ENCODE peak calls at places on chromosomes 13 and 19, in four cellular contexts. One of them, this sample, is unnamed.

GRCh38 chr13:32264407-32264806 is 50.8 kb downstream of the ZAR1L start:
- DNase-seq in heart left ventricle: peak; percentile 87
- DNase-seq in GM23338: no peak
- DNase-seq in brain microvascular endothelial cell: peak; percentile 54
- DNase-seq in this sample: no peak

GRCh38 chr13:41008349-41008980 is 10.7 kb downstream of the ELF1 start:
- DNase-seq in GM23338: no peak
- DNase-seq in heart left ventricle: no peak
- DNase-seq in brain microvascular endothelial cell: peak; percentile 13
- DNase-seq in this sample: no peak

GRCh38 chr19:45584332-45585157 is at the start of gene OPA3:
- DNase-seq in brain microvascular endothelial cell: peak; percentile 100
- DNase-seq in GM23338: peak; percentile 100
- DNase-seq in heart left ventricle: peak; percentile 100
- DNase-seq in this sample: peak; percentile 98

GRCh38 chr19:40274585-40275544 is 10.3 kb downstream of the AKT2 start:
- DNase-seq in brain microvascular endothelial cell: no peak
- DNase-seq in GM23338: no peak
- DNase-seq in heart left ventricle: no peak
- DNase-seq in this sample: no peak

GRCh38 chr13:44132710-44133109 is 240.9 kb upstream of the SERP2 start:
- DNase-seq in GM23338: no peak
- DNase-seq in brain microvascular endothelial cell: peak; percentile 56
- DNase-seq in heart left ventricle: peak; percentile 92
- DNase-seq in this sample: no peak

GRCh38 chr13:102374233-102374632 is 27.6 kb downstream of the FGF14 start:
- DNase-seq in brain microvascular endothelial cell: no peak
- DNase-seq in GM23338: no peak
- DNase-seq in heart left ventricle: no peak
- DNase-seq in this sample: no peak

GRCh38 chr19:14798760-14799159 is 20.4 kb upstream of the ADGRE2 start:
- DNase-seq in heart left ventricle: no peak
- DNase-seq in GM23338: no peak
- DNase-seq in brain microvascular endothelial cell: no peak
- DNase-seq in this sample: no peak

GRCh38 chr13:91133941-91134772 is 213.3 kb upstream of the MIR17HG start:
- DNase-seq in GM23338: peak; percentile 74
- DNase-seq in heart left ventricle: no peak
- DNase-seq in brain microvascular endothelial cell: peak; percentile 65
- DNase-seq in this sample: no peak

GRCh38 chr19:1057185-1057857 is 9.6 kb upstream of the ARHGAP45 start:
- DNase-seq in brain microvascular endothelial cell: peak; percentile 58
- DNase-seq in GM23338: peak; percentile 83
- DNase-seq in heart left ventricle: no peak
- DNase-seq in this sample: no peak

GRCh38 chr13:38366954-38367645 is 17.4 kb downstream of the UFM1 start:
- DNase-seq in brain microvascular endothelial cell: no peak
- DNase-seq in GM23338: no peak
- DNase-seq in heart left ventricle: no peak
- DNase-seq in this sample: no peak

GRCh38 chr13:40440990-40441820 is 225.2 kb downstream of the FOXO1 start:
- DNase-seq in GM23338: no peak
- DNase-seq in heart left ventricle: peak; percentile 89
- DNase-seq in brain microvascular endothelial cell: no peak
- DNase-seq in this sample: no peak

GRCh38 chr13:98214707-98215106 is 37.6 kb upstream of the RNF113B start:
- DNase-seq in GM23338: no peak
- DNase-seq in brain microvascular endothelial cell: no peak
- DNase-seq in heart left ventricle: no peak
- DNase-seq in this sample: no peak

GRCh38 chr13:42930136-42930535 is 61.9 kb downstream of the EPSTI1 start:
- DNase-seq in heart left ventricle: no peak
- DNase-seq in GM23338: no peak
- DNase-seq in brain microvascular endothelial cell: no peak
- DNase-seq in this sample: no peak

GRCh38 chr19:42076375-42076944 is 494 bp downstream of the ZNF574 start:
- DNase-seq in GM23338: peak; percentile 65
- DNase-seq in heart left ventricle: no peak
- DNase-seq in brain microvascular endothelial cell: no peak
- DNase-seq in this sample: no peak

GRCh38 chr19:45079063-45079910 is at the start of gene GEMIN7:
- DNase-seq in heart left ventricle: peak; percentile 73
- DNase-seq in brain microvascular endothelial cell: peak; percentile 59
- DNase-seq in GM23338: peak; percentile 93
- DNase-seq in this sample: peak; percentile 92

GRCh38 chr13:39452412-39452811 is 150.6 kb downstream of the LHFPL6 start:
- DNase-seq in brain microvascular endothelial cell: no peak
- DNase-seq in GM23338: no peak
- DNase-seq in heart left ventricle: peak; percentile 54
- DNase-seq in this sample: no peak

GRCh38 chr19:57267294-57267693 is 13.0 kb upstream of the ZNF460 start:
- DNase-seq in brain microvascular endothelial cell: no peak
- DNase-seq in GM23338: peak; percentile 6
- DNase-seq in heart left ventricle: no peak
- DNase-seq in this sample: no peak

GRCh38 chr19:40033989-40034560 is 22.0 kb downstream of the ZNF780B start:
- DNase-seq in GM23338: no peak
- DNase-seq in brain microvascular endothelial cell: no peak
- DNase-seq in heart left ventricle: no peak
- DNase-seq in this sample: no peak

GRCh38 chr13:23856008-23856750 is 33.0 kb downstream of the MIPEP start:
- DNase-seq in GM23338: peak; percentile 51
- DNase-seq in brain microvascular endothelial cell: no peak
- DNase-seq in heart left ventricle: no peak
- DNase-seq in this sample: no peak

GRCh38 chr13:23377603-23378002 is 55.9 kb downstream of the SACS start:
- DNase-seq in GM23338: no peak
- DNase-seq in brain microvascular endothelial cell: no peak
- DNase-seq in heart left ventricle: peak; percentile 46
- DNase-seq in this sample: no peak

GRCh38 chr13:109729031-109729870 is 57.1 kb downstream of the IRS2 start:
- DNase-seq in heart left ventricle: no peak
- DNase-seq in brain microvascular endothelial cell: no peak
- DNase-seq in GM23338: no peak
- DNase-seq in this sample: no peak

GRCh38 chr13:36973621-36974268 is 25.4 kb downstream of the ALG5 start:
- DNase-seq in heart left ventricle: no peak
- DNase-seq in brain microvascular endothelial cell: no peak
- DNase-seq in GM23338: no peak
- DNase-seq in this sample: no peak

GRCh38 chr13:101698400-101698799 is 245.9 kb downstream of the ITGBL1 start:
- DNase-seq in heart left ventricle: no peak
- DNase-seq in brain microvascular endothelial cell: no peak
- DNase-seq in GM23338: no peak
- DNase-seq in this sample: no peak

GRCh38 chr13:21550918-21551317 is 53.1 kb downstream of the MICU2 start:
- DNase-seq in heart left ventricle: no peak
- DNase-seq in brain microvascular endothelial cell: no peak
- DNase-seq in GM23338: no peak
- DNase-seq in this sample: no peak

GRCh38 chr13:63517376-63517775 is 2101.7 kb upstream of the PCDH20 start:
- DNase-seq in brain microvascular endothelial cell: no peak
- DNase-seq in GM23338: no peak
- DNase-seq in heart left ventricle: no peak
- DNase-seq in this sample: no peak

GRCh38 chr19:395467-395866 is 13.5 kb downstream of the C2CD4C start:
- DNase-seq in heart left ventricle: no peak
- DNase-seq in brain microvascular endothelial cell: no peak
- DNase-seq in GM23338: no peak
- DNase-seq in this sample: no peak

GRCh38 chr13:44927953-44928352 is 61.3 kb downstream of the NUFIP1 start:
- DNase-seq in GM23338: no peak
- DNase-seq in brain microvascular endothelial cell: no peak
- DNase-seq in heart left ventricle: no peak
- DNase-seq in this sample: no peak

GRCh38 chr13:89465366-89465765 is 1794.2 kb downstream of the SLITRK5 start:
- DNase-seq in heart left ventricle: no peak
- DNase-seq in GM23338: no peak
- DNase-seq in brain microvascular endothelial cell: peak; percentile 5
- DNase-seq in this sample: no peak

GRCh38 chr13:73040968-73041580 is 17.7 kb upstream of the KLF5 start:
- DNase-seq in brain microvascular endothelial cell: no peak
- DNase-seq in heart left ventricle: no peak
- DNase-seq in GM23338: no peak
- DNase-seq in this sample: no peak

GRCh38 chr13:48411281-48412099 is 1.4 kb downstream of the LPAR6 start:
- DNase-seq in GM23338: no peak
- DNase-seq in brain microvascular endothelial cell: no peak
- DNase-seq in heart left ventricle: no peak
- DNase-seq in this sample: no peak

GRCh38 chr13:41564046-41564445 is 106.7 kb downstream of the RGCC start:
- DNase-seq in heart left ventricle: no peak
- DNase-seq in GM23338: no peak
- DNase-seq in brain microvascular endothelial cell: no peak
- DNase-seq in this sample: no peak

GRCh38 chr19:10861118-10861651 is 10.2 kb upstream of the CARM1 start:
- DNase-seq in GM23338: peak; percentile 83
- DNase-seq in heart left ventricle: no peak
- DNase-seq in brain microvascular endothelial cell: peak; percentile 45
- DNase-seq in this sample: no peak

GRCh38 chr19:50414850-50415660 is 3.7 kb upstream of the SPIB start:
- DNase-seq in GM23338: peak; percentile 93
- DNase-seq in brain microvascular endothelial cell: peak; percentile 64
- DNase-seq in heart left ventricle: peak; percentile 80
- DNase-seq in this sample: no peak

GRCh38 chr19:17389288-17389687 is 4.7 kb downstream of the CCDC194 start:
- DNase-seq in GM23338: no peak
- DNase-seq in heart left ventricle: no peak
- DNase-seq in brain microvascular endothelial cell: no peak
- DNase-seq in this sample: no peak

GRCh38 chr13:73835138-73835721 is 299.0 kb downstream of the KLF12 start:
- DNase-seq in heart left ventricle: no peak
- DNase-seq in GM23338: peak; percentile 73
- DNase-seq in brain microvascular endothelial cell: no peak
- DNase-seq in this sample: no peak

GRCh38 chr13:99657848-99658265 is 156.6 kb downstream of the TM9SF2 start:
- DNase-seq in brain microvascular endothelial cell: peak; percentile 35
- DNase-seq in heart left ventricle: peak; percentile 53
- DNase-seq in GM23338: peak; percentile 73
- DNase-seq in this sample: no peak
- TF ChIP-seq CTCF in brain microvascular endothelial cell: no peak
- TF ChIP-seq CTCF in heart left ventricle: no peak
- TF ChIP-seq CTCF in GM23338: peak; percentile 13
- TF ChIP-seq CTCF in this sample: no peak

GRCh38 chr19:53942001-53942786 is 20.5 kb upstream of the CACNG8 start:
- DNase-seq in GM23338: peak; percentile 99
- DNase-seq in heart left ventricle: no peak
- DNase-seq in brain microvascular endothelial cell: peak; percentile 2
- DNase-seq in this sample: no peak
- TF ChIP-seq CTCF in GM23338: peak; percentile 84
- TF ChIP-seq CTCF in heart left ventricle: no peak
- TF ChIP-seq CTCF in brain microvascular endothelial cell: peak; percentile 12
- TF ChIP-seq CTCF in this sample: peak; percentile 41

GRCh38 chr19:31058676-31059075 is 290.6 kb downstream of the TSHZ3 start:
- DNase-seq in brain microvascular endothelial cell: no peak
- DNase-seq in heart left ventricle: no peak
- DNase-seq in GM23338: no peak
- DNase-seq in this sample: no peak
- TF ChIP-seq CTCF in brain microvascular endothelial cell: no peak
- TF ChIP-seq CTCF in heart left ventricle: no peak
- TF ChIP-seq CTCF in GM23338: no peak
- TF ChIP-seq CTCF in this sample: no peak

GRCh38 chr19:48836089-48837017 is at the start of gene HSD17B14:
- DNase-seq in GM23338: peak; percentile 90
- DNase-seq in brain microvascular endothelial cell: peak; percentile 11
- DNase-seq in heart left ventricle: no peak
- DNase-seq in this sample: peak; percentile 73
- TF ChIP-seq CTCF in GM23338: peak; percentile 5
- TF ChIP-seq CTCF in brain microvascular endothelial cell: no peak
- TF ChIP-seq CTCF in heart left ventricle: peak; percentile 5
- TF ChIP-seq CTCF in this sample: peak; percentile 47